ENCODE peak calls at places on chromosomes 6 and 20, in seven cellular contexts. One of them, this sample, is unnamed. For H3K4me1, the result is how much of the 10 kb centered on the place peaks cover.

GRCh38 chr6:156976144-156977088 is 199.2 kb downstream of the ARID1B start:
- DNase-seq in neural progenitor cell: peak
- DNase-seq in kidney: no peak
- DNase-seq in transverse colon: no peak
- DNase-seq in A549: no peak
- DNase-seq in mammary epithelial cell: peak
- DNase-seq in PC-9: no peak
- DNase-seq in this sample: no peak

GRCh38 chr6:137233561-137234504 is 14.6 kb upstream of the IFNGR1 start:
- DNase-seq in kidney: no peak
- DNase-seq in neural progenitor cell: no peak
- DNase-seq in A549: peak
- DNase-seq in mammary epithelial cell: peak
- DNase-seq in PC-9: peak
- DNase-seq in transverse colon: no peak
- DNase-seq in this sample: no peak

GRCh38 chr20:10590950-10591349 is 82.8 kb downstream of the JAG1 start:
- DNase-seq in PC-9: no peak
- DNase-seq in transverse colon: no peak
- DNase-seq in neural progenitor cell: no peak
- DNase-seq in A549: no peak
- DNase-seq in mammary epithelial cell: peak
- DNase-seq in kidney: no peak
- DNase-seq in this sample: no peak

GRCh38 chr6:138817799-138818198 is 21.9 kb downstream of the ECT2L start:
- DNase-seq in A549: no peak
- DNase-seq in PC-9: peak
- DNase-seq in kidney: peak
- DNase-seq in mammary epithelial cell: peak
- DNase-seq in neural progenitor cell: peak
- DNase-seq in transverse colon: peak
- DNase-seq in this sample: peak

GRCh38 chr6:30684386-30685156 is 1.9 kb downstream of the PPP1R18 start:
- DNase-seq in kidney: peak
- DNase-seq in neural progenitor cell: no peak
- DNase-seq in transverse colon: peak
- DNase-seq in A549: no peak
- DNase-seq in PC-9: no peak
- DNase-seq in mammary epithelial cell: peak
- DNase-seq in this sample: no peak

GRCh38 chr6:35024601-35025054 is 116.5 kb downstream of the TCP11 start:
- DNase-seq in kidney: no peak
- DNase-seq in PC-9: peak
- DNase-seq in mammary epithelial cell: peak
- DNase-seq in A549: peak
- DNase-seq in neural progenitor cell: peak
- DNase-seq in transverse colon: peak
- DNase-seq in this sample: no peak

GRCh38 chr20:53578492-53579222 is 15.0 kb downstream of the ZNF217 start:
- DNase-seq in PC-9: peak
- DNase-seq in A549: peak
- DNase-seq in neural progenitor cell: peak
- DNase-seq in kidney: no peak
- DNase-seq in transverse colon: peak
- DNase-seq in mammary epithelial cell: peak
- DNase-seq in this sample: no peak

GRCh38 chr6:78810146-78810545 is 57.2 kb upstream of the IRAK1BP1 start:
- DNase-seq in PC-9: no peak
- DNase-seq in mammary epithelial cell: peak
- DNase-seq in neural progenitor cell: peak
- DNase-seq in A549: peak
- DNase-seq in transverse colon: peak
- DNase-seq in kidney: no peak
- DNase-seq in this sample: no peak

GRCh38 chr6:28764761-28765282 is 159.0 kb downstream of the TRIM27 start:
- DNase-seq in kidney: no peak
- DNase-seq in transverse colon: no peak
- DNase-seq in neural progenitor cell: no peak
- DNase-seq in A549: no peak
- DNase-seq in mammary epithelial cell: no peak
- DNase-seq in PC-9: no peak
- DNase-seq in this sample: no peak

GRCh38 chr6:1016329-1017302 is 295.3 kb upstream of the FOXQ1 start:
- DNase-seq in neural progenitor cell: no peak
- DNase-seq in A549: no peak
- DNase-seq in mammary epithelial cell: no peak
- DNase-seq in kidney: peak
- DNase-seq in transverse colon: no peak
- DNase-seq in PC-9: no peak
- DNase-seq in this sample: no peak

GRCh38 chr6:27428502-27428901 is 39.9 kb downstream of the ZNF391 start:
- DNase-seq in mammary epithelial cell: no peak
- DNase-seq in PC-9: no peak
- DNase-seq in A549: no peak
- DNase-seq in kidney: no peak
- DNase-seq in neural progenitor cell: no peak
- DNase-seq in transverse colon: no peak
- DNase-seq in this sample: no peak

GRCh38 chr6:56890683-56891429 is 64.1 kb upstream of the BEND6 start:
- DNase-seq in transverse colon: no peak
- DNase-seq in PC-9: peak
- DNase-seq in neural progenitor cell: no peak
- DNase-seq in mammary epithelial cell: peak
- DNase-seq in A549: peak
- DNase-seq in kidney: no peak
- DNase-seq in this sample: no peak

GRCh38 chr6:134347916-134348805 is 30.2 kb upstream of the SGK1 start:
- DNase-seq in A549: no peak
- DNase-seq in kidney: no peak
- DNase-seq in PC-9: no peak
- DNase-seq in transverse colon: no peak
- DNase-seq in mammary epithelial cell: peak
- DNase-seq in neural progenitor cell: no peak
- DNase-seq in this sample: no peak

GRCh38 chr20:9591080-9591479 is 76.7 kb downstream of the LAMP5 start:
- DNase-seq in transverse colon: no peak
- DNase-seq in mammary epithelial cell: no peak
- DNase-seq in PC-9: no peak
- DNase-seq in neural progenitor cell: no peak
- DNase-seq in kidney: no peak
- DNase-seq in A549: no peak
- DNase-seq in this sample: no peak

GRCh38 chr6:63802606-63803206 is 167.1 kb downstream of the PHF3 start:
- DNase-seq in transverse colon: no peak
- DNase-seq in mammary epithelial cell: no peak
- DNase-seq in neural progenitor cell: no peak
- DNase-seq in kidney: no peak
- DNase-seq in PC-9: no peak
- DNase-seq in A549: peak
- DNase-seq in this sample: no peak

GRCh38 chr6:17583811-17584210 is 16.3 kb upstream of the FAM8A1 start:
- DNase-seq in A549: no peak
- DNase-seq in PC-9: no peak
- DNase-seq in mammary epithelial cell: no peak
- DNase-seq in transverse colon: no peak
- DNase-seq in kidney: no peak
- DNase-seq in neural progenitor cell: no peak
- DNase-seq in this sample: no peak

GRCh38 chr20:30815577-30816181 is 441.8 kb upstream of the DEFB115 start:
- DNase-seq in transverse colon: no peak
- DNase-seq in A549: no peak
- DNase-seq in neural progenitor cell: no peak
- DNase-seq in PC-9: no peak
- DNase-seq in kidney: peak
- DNase-seq in mammary epithelial cell: no peak
- DNase-seq in this sample: peak

GRCh38 chr6:12719017-12719416 is 2.5 kb downstream of the PHACTR1 start:
- DNase-seq in mammary epithelial cell: no peak
- DNase-seq in neural progenitor cell: no peak
- DNase-seq in transverse colon: no peak
- DNase-seq in A549: no peak
- DNase-seq in PC-9: no peak
- DNase-seq in kidney: no peak
- DNase-seq in this sample: no peak

GRCh38 chr6:166575190-166575589 is 11.3 kb downstream of the RAMACL start:
- DNase-seq in mammary epithelial cell: no peak
- DNase-seq in transverse colon: no peak
- DNase-seq in kidney: no peak
- DNase-seq in neural progenitor cell: no peak
- DNase-seq in A549: no peak
- DNase-seq in PC-9: no peak
- DNase-seq in this sample: no peak

GRCh38 chr6:150185697-150186096 is 42.9 kb downstream of the PPP1R14C start:
- DNase-seq in transverse colon: peak
- DNase-seq in A549: no peak
- DNase-seq in mammary epithelial cell: no peak
- DNase-seq in kidney: peak
- DNase-seq in neural progenitor cell: no peak
- DNase-seq in PC-9: no peak
- DNase-seq in this sample: no peak

GRCh38 chr6:150191809-150192208 is 49.0 kb downstream of the PPP1R14C start:
- DNase-seq in neural progenitor cell: no peak
- DNase-seq in transverse colon: no peak
- DNase-seq in mammary epithelial cell: peak
- DNase-seq in PC-9: no peak
- DNase-seq in A549: peak
- DNase-seq in kidney: no peak
- DNase-seq in this sample: no peak

GRCh38 chr6:150184850-150185480 is 42.1 kb downstream of the PPP1R14C start:
- DNase-seq in kidney: no peak
- DNase-seq in transverse colon: no peak
- DNase-seq in PC-9: no peak
- DNase-seq in A549: no peak
- DNase-seq in neural progenitor cell: no peak
- DNase-seq in mammary epithelial cell: no peak
- DNase-seq in this sample: no peak

GRCh38 chr6:150186129-150186898 is 43.5 kb downstream of the PPP1R14C start:
- DNase-seq in kidney: no peak
- DNase-seq in A549: no peak
- DNase-seq in PC-9: no peak
- DNase-seq in mammary epithelial cell: no peak
- DNase-seq in transverse colon: no peak
- DNase-seq in neural progenitor cell: no peak
- DNase-seq in this sample: no peak

GRCh38 chr6:150189176-150189575 is 46.3 kb downstream of the PPP1R14C start:
- DNase-seq in kidney: no peak
- DNase-seq in transverse colon: peak
- DNase-seq in A549: no peak
- DNase-seq in mammary epithelial cell: no peak
- DNase-seq in neural progenitor cell: no peak
- DNase-seq in PC-9: no peak
- DNase-seq in this sample: no peak
- TF ChIP-seq CTCF in kidney: no peak
- TF ChIP-seq CTCF in transverse colon: no peak
- TF ChIP-seq CTCF in A549: no peak
- TF ChIP-seq CTCF in mammary epithelial cell: no peak
- TF ChIP-seq CTCF in neural progenitor cell: no peak
- TF ChIP-seq CTCF in PC-9: no peak
- TF ChIP-seq CTCF in this sample: no peak

GRCh38 chr20:62980380-62980960 is 26.3 kb downstream of the BHLHE23 start:
- DNase-seq in neural progenitor cell: no peak
- DNase-seq in PC-9: no peak
- DNase-seq in transverse colon: no peak
- DNase-seq in kidney: no peak
- DNase-seq in mammary epithelial cell: no peak
- DNase-seq in A549: no peak
- DNase-seq in this sample: no peak
- H3K4me1 ChIP-seq in neural progenitor cell: under half
- H3K4me1 ChIP-seq in PC-9: under half
- H3K4me1 ChIP-seq in transverse colon: under half
- H3K4me1 ChIP-seq in kidney: under half
- H3K4me1 ChIP-seq in mammary epithelial cell: under half
- H3K4me1 ChIP-seq in A549: under half
- H3K4me1 ChIP-seq in this sample: under half

GRCh38 chr6:94813806-94814205 is 763.5 kb upstream of the MANEA start:
- DNase-seq in neural progenitor cell: no peak
- DNase-seq in kidney: no peak
- DNase-seq in A549: no peak
- DNase-seq in PC-9: no peak
- DNase-seq in mammary epithelial cell: no peak
- DNase-seq in transverse colon: no peak
- DNase-seq in this sample: no peak
- TF ChIP-seq CTCF in neural progenitor cell: peak
- TF ChIP-seq CTCF in kidney: no peak
- TF ChIP-seq CTCF in A549: no peak
- TF ChIP-seq CTCF in PC-9: peak
- TF ChIP-seq CTCF in mammary epithelial cell: no peak
- TF ChIP-seq CTCF in transverse colon: no peak
- TF ChIP-seq CTCF in this sample: no peak

DNA sequence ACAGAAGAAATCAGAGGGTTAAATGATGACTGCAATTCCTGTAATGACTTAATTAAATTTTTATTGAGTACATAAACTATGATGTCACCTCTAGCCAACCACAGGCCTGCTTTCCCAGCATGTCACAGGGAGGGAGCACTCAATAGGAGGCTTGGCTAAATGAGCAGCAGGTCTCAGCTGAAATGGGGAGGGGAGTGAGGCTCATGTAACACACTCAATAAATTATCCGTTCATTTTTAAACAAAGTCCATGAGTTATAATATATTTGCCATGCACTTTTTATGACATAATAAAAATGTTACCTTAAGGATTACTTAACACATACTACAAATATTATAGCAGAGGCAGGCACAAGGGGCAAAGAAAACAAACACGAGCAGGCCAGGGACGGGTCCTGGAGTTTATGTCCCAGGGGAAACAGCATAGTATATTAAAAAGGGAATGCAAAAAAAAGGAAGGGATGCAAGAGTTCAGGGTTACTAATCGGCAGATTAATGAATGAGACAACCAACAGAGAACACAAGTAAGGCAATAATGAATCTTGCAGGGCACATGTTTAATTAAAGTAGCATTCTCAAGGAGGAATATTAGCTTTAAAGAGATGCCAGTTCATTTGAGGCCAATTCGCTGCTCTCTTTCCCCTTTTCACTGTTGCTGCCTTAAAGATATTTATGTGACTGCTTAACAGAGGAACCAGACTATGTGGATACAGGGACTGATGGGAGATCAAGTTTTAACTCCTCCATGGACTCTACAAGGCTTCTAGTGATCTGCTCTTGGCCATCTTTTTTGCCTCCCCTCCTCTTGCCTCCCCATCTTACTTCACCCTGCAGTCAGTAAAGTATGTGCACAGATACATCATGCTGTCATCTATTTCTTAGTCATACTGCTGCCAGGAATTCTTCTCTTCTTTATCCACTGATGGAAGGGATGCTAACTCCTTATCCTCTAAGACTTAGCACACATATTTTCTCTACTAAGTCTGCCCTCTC is 27.3 kb upstream of the FAM83C start:
- DNase-seq in PC-9: peak
- DNase-seq in transverse colon: no peak
- DNase-seq in A549: peak
- DNase-seq in neural progenitor cell: no peak
- DNase-seq in kidney: no peak
- DNase-seq in mammary epithelial cell: no peak
- DNase-seq in this sample: no peak
- H3K4me1 ChIP-seq in PC-9: half or more
- H3K4me1 ChIP-seq in transverse colon: under half
- H3K4me1 ChIP-seq in A549: half or more
- H3K4me1 ChIP-seq in neural progenitor cell: under half
- H3K4me1 ChIP-seq in kidney: under half
- H3K4me1 ChIP-seq in mammary epithelial cell: under half
- H3K4me1 ChIP-seq in this sample: under half

GRCh38 chr6:81756690-81757089 is 4.2 kb upstream of the TENT5A start:
- DNase-seq in mammary epithelial cell: no peak
- DNase-seq in kidney: no peak
- DNase-seq in neural progenitor cell: no peak
- DNase-seq in PC-9: no peak
- DNase-seq in A549: no peak
- DNase-seq in transverse colon: no peak
- DNase-seq in this sample: no peak
- TF ChIP-seq CTCF in mammary epithelial cell: no peak
- TF ChIP-seq CTCF in kidney: no peak
- TF ChIP-seq CTCF in neural progenitor cell: no peak
- TF ChIP-seq CTCF in PC-9: no peak
- TF ChIP-seq CTCF in A549: no peak
- TF ChIP-seq CTCF in transverse colon: no peak
- TF ChIP-seq CTCF in this sample: no peak

This sample was measured in RWPE2.